ENCODE peak calls at places on chromosomes 2 and 18, in eight cellular contexts. N, A, Q, R, U, C, D and V are unnamed samples.

GRCh38 chr2:225122007-225122406 is 79.7 kb upstream of the DOCK10 start:
- DNase-seq in N (no peak), A (no peak), U (no peak), D (no peak), R (no peak), C (no peak), Q (no peak), V (no peak)

GRCh38 chr2:37201766-37202165 is 5.5 kb downstream of the CEBPZOS start:
- DNase-seq in R (no peak), N (no peak), C (no peak), U (no peak), Q (no peak), D (no peak), A (no peak), V (no peak)

GRCh38 chr2:75608684-75609333 is 37.8 kb upstream of the MRPL19 start:
- DNase-seq in R (peak), A (peak), N (peak), Q (peak), D (peak), C (peak), U (peak), V (no peak)

GRCh38 chr2:226136739-226137138 is 662.9 kb downstream of the IRS1 start:
- DNase-seq in D (no peak), Q (no peak), C (no peak), A (no peak), N (no peak), R (no peak), U (no peak), V (no peak)

GRCh38 chr2:214075446-214075845 is 335.4 kb upstream of the VWC2L start:
- DNase-seq in N (no peak), A (no peak), Q (no peak), U (no peak), D (no peak), R (no peak), C (no peak), V (no peak)

GRCh38 chr18:13562494-13563029 is 163.8 kb downstream of the FAM210A start:
- DNase-seq in N (peak), Q (no peak), R (no peak), U (no peak), A (no peak), C (no peak), D (no peak), V (no peak)

GRCh38 chr2:54897420-54898310 is 152.6 kb downstream of the RTN4 start:
- DNase-seq in A (no peak), N (no peak), C (no peak), D (no peak), R (no peak), U (no peak), Q (no peak), V (no peak)

GRCh38 chr2:218882866-218883366 is 2.3 kb downstream of the WNT10A start:
- DNase-seq in R (no peak), N (no peak), A (no peak), U (no peak), D (no peak), Q (no peak), C (no peak), V (no peak)

GRCh38 chr2:168456526-168457176 is 579 bp downstream of the CERS6 start:
- DNase-seq in N (no peak), U (peak), D (no peak), Q (no peak), A (no peak), C (peak), R (no peak), V (no peak)

GRCh38 chr2:233979748-233980147 is 62.6 kb downstream of the TRPM8 start:
- DNase-seq in U (no peak), Q (no peak), N (no peak), A (no peak), C (no peak), D (no peak), R (no peak), V (no peak)

GRCh38 chr2:144042751-144043150 is 477.2 kb downstream of the ZEB2 start:
- DNase-seq in D (no peak), U (no peak), R (no peak), C (no peak), A (no peak), N (no peak), Q (no peak), V (no peak)

GRCh38 chr2:218081695-218082094 is 12.6 kb downstream of the RUFY4 start:
- DNase-seq in Q (no peak), U (no peak), C (no peak), N (no peak), D (no peak), A (no peak), R (no peak), V (no peak)

GRCh38 chr2:222861411-222862067 is 703 bp downstream of the ACSL3 start:
- DNase-seq in A (peak), C (peak), R (no peak), Q (no peak), D (peak), U (peak), N (no peak), V (no peak)

GRCh38 chr2:231717281-231718180 is 9.2 kb downstream of the PTMA start:
- DNase-seq in D (no peak), A (no peak), Q (no peak), R (no peak), C (no peak), N (no peak), U (no peak), V (no peak)

GRCh38 chr18:3753116-3753515 is 303.1 kb downstream of the TGIF1 start:
- DNase-seq in C (no peak), R (no peak), U (no peak), A (no peak), Q (no peak), N (no peak), D (no peak), V (no peak)

GRCh38 chr2:219661955-219662395 is 34.5 kb downstream of the SLC4A3 start:
- DNase-seq in Q (no peak), C (peak), N (no peak), D (no peak), A (no peak), R (no peak), U (no peak), V (no peak)

GRCh38 chr18:50285071-50285470 is 2.4 kb downstream of the CXXC1 start:
- DNase-seq in D (no peak), R (no peak), N (no peak), A (no peak), C (no peak), U (no peak), Q (no peak), V (no peak)

GRCh38 chr2:207532676-207533075 is 2.9 kb downstream of the CREB1 start:
- DNase-seq in D (no peak), R (no peak), C (no peak), N (no peak), U (no peak), Q (no peak), A (no peak), V (no peak)

GRCh38 chr2:66845307-66845706 is 410.4 kb downstream of the MEIS1 start:
- DNase-seq in Q (no peak), D (no peak), C (no peak), A (no peak), N (no peak), R (no peak), U (no peak), V (no peak)